ENCODE peak calls at places on chromosomes 11 and 22, in five cellular contexts. J is Peyer's patch, D is right lobe of liver, V is left ventricle myocardium inferior, A is cardiac muscle cell. Y is an unnamed sample. For H3K36me3, the result is how much of the 10 kb centered on the place peaks cover.

GRCh38 chr11:120147094-120147949 is 9.4 kb upstream of the TRIM29 start:
- DNase-seq in J (peak), D (no peak), V (no peak), A (no peak), Y (no peak)

GRCh38 chr11:44952500-44953260 is 2.0 kb upstream of the TP53I11 start:
- DNase-seq in J (no peak), D (no peak), V (no peak), A (peak), Y (no peak)

GRCh38 chr22:31296258-31296657 is 4.0 kb upstream of the PIK3IP1 start:
- DNase-seq in J (no peak), D (no peak), V (no peak), A (no peak), Y (no peak)

GRCh38 chr11:70806461-70807194 is 408.3 kb downstream of the CTTN start:
- DNase-seq in J (no peak), D (no peak), V (no peak), A (no peak), Y (no peak)

GRCh38 chr11:114482114-114482513 is 42.8 kb downstream of the REXO2 start:
- DNase-seq in J (no peak), D (no peak), V (no peak), A (no peak), Y (no peak)

GRCh38 chr11:27100534-27100933 is 59.9 kb downstream of the BBOX1 start:
- DNase-seq in J (no peak), D (no peak), V (no peak), A (no peak), Y (no peak)

GRCh38 chr11:81874627-81875026 is 859.0 kb downstream of the FAM181B start:
- DNase-seq in J (no peak), D (no peak), V (no peak), A (peak), Y (no peak)

GRCh38 chr11:6538456-6538855 is 41.4 kb downstream of the DNHD1 start:
- DNase-seq in J (no peak), D (no peak), V (no peak), A (peak), Y (no peak)

GRCh38 chr22:50207383-50208031 is 6.7 kb downstream of the SELENOO start:
- DNase-seq in J (no peak), D (no peak), V (no peak), A (no peak), Y (no peak)

GRCh38 chr11:115170133-115170815 is 333.9 kb downstream of the CADM1 start:
- DNase-seq in J (peak), D (no peak), V (no peak), A (peak), Y (peak)

GRCh38 chr11:93537022-93537421 is 6.2 kb downstream of the SMCO4 start:
- DNase-seq in J (no peak), D (peak), V (peak), A (no peak), Y (no peak)

GRCh38 chr11:15113381-15113780 is 1.3 kb upstream of the INSC start:
- DNase-seq in J (peak), D (no peak), V (no peak), A (no peak), Y (no peak)

GRCh38 chr11:90134420-90135003 is at the start of gene NAALAD2:
- DNase-seq in J (peak), D (peak), V (peak), A (peak), Y (peak)

GRCh38 chr22:47655930-47656329 is 893.5 kb downstream of the TBC1D22A start:
- DNase-seq in J (no peak), D (no peak), V (no peak), A (no peak), Y (no peak)

GRCh38 chr11:128251140-128251539 is 336.2 kb downstream of the ETS1 start:
- DNase-seq in J (no peak), D (no peak), V (no peak), A (no peak), Y (no peak)

GRCh38 chr11:128200467-128200866 is 386.9 kb downstream of the ETS1 start:
- DNase-seq in J (no peak), D (no peak), V (no peak), A (no peak), Y (no peak)

GRCh38 chr22:24181996-24182560 is 791 bp downstream of the SUSD2 start:
- DNase-seq in J (no peak), D (no peak), V (peak), A (no peak), Y (no peak)

GRCh38 chr11:68042219-68043028 is 3.6 kb downstream of the TCIRG1 start:
- DNase-seq in J (no peak), D (peak), V (no peak), A (no peak), Y (no peak)

GRCh38 chr11:19394525-19395016 is 153.8 kb upstream of the E2F8 start:
- DNase-seq in J (no peak), D (no peak), V (no peak), A (no peak), Y (no peak)

GRCh38 chr22:35380013-35380412 is 883 bp upstream of the HMOX1 start:
- DNase-seq in J (peak), D (no peak), V (no peak), A (no peak), Y (no peak)

GRCh38 chr11:115008774-115009173 is 330.4 kb downstream of the NXPE2 start:
- DNase-seq in J (no peak), D (no peak), V (no peak), A (no peak), Y (no peak)

GRCh38 chr11:117387992-117388765 is 60.5 kb downstream of the CEP164 start:
- DNase-seq in J (no peak), D (no peak), V (no peak), A (no peak), Y (peak)

GRCh38 chr11:100545970-100546369 is 141.1 kb upstream of the ARHGAP42 start:
- DNase-seq in J (no peak), D (no peak), V (no peak), A (no peak), Y (no peak)

GRCh38 chr11:122697636-122698167 is 42.2 kb downstream of the UBASH3B start:
- DNase-seq in J (peak), D (no peak), V (no peak), A (no peak), Y (no peak)

GRCh38 chr11:64023731-64024710 is 11.7 kb upstream of the FLRT1 start:
- DNase-seq in J (no peak), D (no peak), V (no peak), A (no peak), Y (no peak)

GRCh38 chr11:71238285-71238875 is 14.0 kb downstream of the SHANK2 start:
- DNase-seq in J (peak), D (peak), V (no peak), A (no peak), Y (no peak)

GRCh38 chr11:8207080-8208000 is 38.5 kb upstream of the RIC3 start:
- DNase-seq in J (no peak), D (no peak), V (no peak), A (no peak), Y (no peak)
- H3K4me3 ChIP-seq in J (no peak), D (no peak), V (peak), A (no peak), Y (no peak)

GRCh38 chr11:1292644-1293618 is 16.5 kb downstream of the TOLLIP start:
- DNase-seq in J (peak), D (peak), V (peak), A (no peak), Y (no peak)
- H3K36me3 ChIP-seq in J (under half), D (under half), V (half or more), A (under half), Y (under half)

DNA sequence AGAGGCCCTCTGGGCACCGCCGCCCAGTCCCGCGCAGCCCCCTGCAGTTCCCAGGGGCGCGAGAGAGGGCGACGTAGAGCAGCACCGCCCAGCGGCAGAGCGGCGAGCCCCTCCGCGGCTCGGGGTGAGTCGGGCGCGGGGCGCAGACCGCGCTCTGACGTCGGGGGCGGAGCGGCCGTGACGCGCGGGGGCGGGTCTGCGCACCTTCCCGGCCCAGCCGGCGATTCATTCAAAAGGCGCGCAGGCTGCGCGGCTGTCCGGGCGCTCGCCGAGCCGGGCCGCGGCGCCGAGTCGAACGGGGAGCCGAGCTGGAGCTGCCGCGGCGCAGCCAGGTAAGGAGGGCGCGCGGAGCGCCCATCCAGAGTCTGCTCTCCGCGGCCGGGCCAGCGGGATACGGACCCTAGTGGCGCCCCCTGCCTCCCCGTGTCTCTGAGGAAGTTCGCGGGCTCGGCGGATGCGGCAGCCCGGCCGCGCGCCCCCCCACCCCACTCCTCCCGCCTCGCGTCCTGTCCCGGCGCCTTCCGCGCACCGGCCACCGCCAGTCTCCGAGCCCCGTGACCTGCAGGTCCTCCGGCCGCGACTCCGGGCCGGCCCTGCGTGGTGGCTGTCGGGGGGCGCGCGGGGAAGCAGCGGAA is at the start of gene RELT:
- DNase-seq in J (peak), D (peak), V (peak), A (peak), Y (peak)
- H3K27ac ChIP-seq in J (peak), D (peak), V (peak), A (peak), Y (peak)

GRCh38 chr11:269146-269890 is 8.9 kb upstream of the NLRP6 start:
- DNase-seq in J (peak), D (no peak), V (no peak), A (no peak), Y (no peak)

GRCh38 chr11:271316-271715 is 6.9 kb upstream of the NLRP6 start:
- DNase-seq in J (peak), D (no peak), V (no peak), A (no peak), Y (no peak)

GRCh38 chr11:266676-267439 is 11.3 kb upstream of the NLRP6 start:
- DNase-seq in J (peak), D (no peak), V (no peak), A (no peak), Y (no peak)

GRCh38 chr11:270451-271208 is 7.6 kb upstream of the NLRP6 start:
- DNase-seq in J (peak), D (no peak), V (no peak), A (no peak), Y (no peak)

DNA sequence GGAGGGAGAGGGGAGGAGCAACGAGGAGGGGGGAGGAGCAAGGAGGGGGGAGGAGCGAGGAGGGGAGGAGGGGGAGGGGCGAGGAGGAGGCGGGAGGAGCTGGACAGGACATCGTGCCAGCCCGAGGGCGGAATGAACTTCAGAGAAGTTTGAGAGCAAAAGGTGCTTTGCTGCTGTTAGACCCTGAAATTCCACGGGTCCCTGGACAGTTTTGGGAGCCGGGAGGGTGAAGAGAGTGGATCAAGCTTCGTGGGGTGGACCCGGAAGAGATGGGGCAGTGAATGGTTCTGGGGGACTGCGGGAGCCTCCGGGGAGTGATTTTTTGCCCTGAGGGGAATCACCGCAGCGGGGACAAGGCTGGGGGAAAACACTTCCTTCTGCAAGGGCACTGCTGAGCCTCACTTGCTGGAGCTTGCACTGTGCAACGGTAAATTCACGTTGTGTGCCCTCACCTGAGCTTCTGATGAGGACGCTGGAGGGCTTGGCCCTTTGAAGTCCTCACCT is 10.7 kb upstream of the NLRP6 start:
- DNase-seq in J (peak), D (peak), V (peak), A (no peak), Y (no peak)
- H3K4me3 ChIP-seq in J (peak), D (peak), V (peak), A (no peak), Y (no peak)

DNA sequence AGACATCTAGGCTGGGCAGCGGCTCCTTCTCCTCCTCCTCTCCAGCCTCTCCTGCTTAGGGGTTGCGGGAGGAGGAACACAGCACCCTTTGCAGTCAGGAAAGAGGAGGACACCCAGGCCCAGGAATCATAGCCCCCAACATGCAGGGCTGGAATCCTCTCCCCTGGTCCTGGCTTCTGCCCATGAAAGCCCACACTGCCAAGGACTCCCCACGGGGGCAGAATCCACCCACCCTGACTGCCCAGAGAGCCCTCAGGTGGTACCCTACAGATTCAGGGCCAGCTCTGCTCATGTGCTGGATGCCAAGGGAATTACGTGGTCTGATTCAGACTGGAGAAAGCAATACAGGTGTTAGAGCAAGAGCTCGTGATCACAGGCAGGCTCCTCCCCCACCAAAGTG is 4.5 kb downstream of the ESS2 start:
- DNase-seq in J (no peak), D (no peak), V (no peak), A (no peak), Y (no peak)
- H3K36me3 ChIP-seq in J (under half), D (under half), V (half or more), A (under half), Y (half or more)

DNA sequence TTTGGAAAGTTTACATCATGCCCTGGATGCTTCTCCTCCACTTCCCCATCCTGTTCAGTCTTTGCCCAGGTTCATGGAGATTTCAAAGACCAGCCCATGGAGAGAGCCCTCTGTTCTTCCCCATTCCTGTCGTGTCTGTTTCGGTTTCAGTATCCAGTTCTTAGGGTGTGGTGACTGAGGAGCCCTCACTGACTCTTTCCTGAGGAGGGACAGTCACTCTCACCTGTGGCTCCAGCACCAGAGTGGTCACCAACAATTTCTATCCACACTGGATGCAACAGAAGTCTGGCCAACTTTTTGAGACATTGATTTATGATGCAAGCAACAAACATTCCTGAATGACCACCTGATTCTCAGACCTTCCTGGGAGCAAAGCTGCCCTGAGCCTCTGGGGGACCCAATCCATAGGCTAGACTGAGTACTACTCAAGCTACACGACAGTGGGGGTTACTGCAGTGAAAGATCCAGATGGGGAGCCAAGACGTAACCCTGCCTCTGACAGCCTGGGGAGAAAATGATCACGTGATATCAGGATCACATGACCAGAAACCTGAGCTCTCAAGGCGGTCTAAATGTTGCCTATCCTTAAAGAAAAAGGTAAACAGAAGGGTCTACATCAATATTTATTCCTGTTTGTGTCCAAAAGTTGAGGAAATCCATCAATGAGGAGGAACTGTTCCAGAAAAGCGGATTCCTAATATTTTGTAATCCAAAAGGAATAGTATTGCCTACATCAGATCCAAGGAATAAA is 76.2 kb upstream of the VPREB1 start:
- DNase-seq in J (peak), D (no peak), V (no peak), A (no peak), Y (no peak)
- H3K27ac ChIP-seq in J (peak), D (no peak), V (no peak), A (no peak), Y (no peak)

GRCh38 chr11:134691474-134691873 is 279.4 kb upstream of the B3GAT1 start:
- DNase-seq in J (no peak), D (no peak), V (no peak), A (no peak), Y (no peak)
- H3K4me3 ChIP-seq in J (no peak), D (no peak), V (no peak), A (no peak), Y (no peak)

GRCh38 chr22:46359362-46359761 is 23.8 kb downstream of the TRMU start:
- DNase-seq in J (no peak), D (no peak), V (no peak), A (no peak), Y (no peak)

GRCh38 chr22:46357186-46357500 is 21.6 kb downstream of the TRMU start:
- DNase-seq in J (no peak), D (no peak), V (no peak), A (no peak), Y (no peak)

GRCh38 chr22:46358766-46359165 is 23.3 kb downstream of the TRMU start:
- DNase-seq in J (no peak), D (no peak), V (no peak), A (no peak), Y (no peak)

GRCh38 chr22:46356496-46357185 is 21.1 kb downstream of the TRMU start:
- DNase-seq in J (no peak), D (peak), V (no peak), A (no peak), Y (no peak)

GRCh38 chr22:46357711-46358505 is 22.4 kb downstream of the TRMU start:
- DNase-seq in J (no peak), D (no peak), V (no peak), A (no peak), Y (no peak)
- H3K36me3 ChIP-seq in J (under half), D (under half), V (under half), A (under half), Y (under half)

GRCh38 chr22:34038801-34039200 is 118.5 kb upstream of the LARGE1 start:
- DNase-seq in J (no peak), D (no peak), V (no peak), A (no peak), Y (no peak)

GRCh38 chr22:34035209-34035608 is 114.9 kb upstream of the LARGE1 start:
- DNase-seq in J (no peak), D (no peak), V (no peak), A (no peak), Y (no peak)

GRCh38 chr22:34036936-34037335 is 116.7 kb upstream of the LARGE1 start:
- DNase-seq in J (no peak), D (no peak), V (no peak), A (peak), Y (no peak)
- H3K27ac ChIP-seq in J (no peak), D (no peak), V (no peak), A (no peak), Y (no peak)

GRCh38 chr11:47278058-47278457 is 8.1 kb downstream of the MADD start:
- DNase-seq in J (no peak), D (no peak), V (no peak), A (no peak), Y (no peak)

GRCh38 chr11:47280860-47281259 is 10.9 kb downstream of the MADD start:
- DNase-seq in J (no peak), D (no peak), V (no peak), A (no peak), Y (no peak)

GRCh38 chr11:47278769-47279168 is 8.8 kb downstream of the MADD start:
- DNase-seq in J (no peak), D (no peak), V (no peak), A (no peak), Y (no peak)

GRCh38 chr11:47282462-47282861 is 12.5 kb downstream of the MADD start:
- DNase-seq in J (no peak), D (no peak), V (no peak), A (no peak), Y (no peak)

GRCh38 chr11:47280099-47280498 is 10.2 kb downstream of the MADD start:
- DNase-seq in J (no peak), D (no peak), V (no peak), A (peak), Y (no peak)
- H3K4me3 ChIP-seq in J (no peak), D (no peak), V (no peak), A (no peak), Y (no peak)

Y was measured in brain microvascular endothelial cell.